ENCODE peak calls at places on chromosome 15, in nine cellular contexts. N is GM03348; W is NCI-H2081 treated with DMSO at 0.1 percent for 48 hours; O is RCC 7860; Q is non-pigmented ciliary epithelial cell; R is stomach; B is activated CD4-positive, alpha-beta T cell treated with anti-CD3 and anti-CD28 coated beads, Interleukin-2, amount 10 ng/mL, durations not matched to agents 7 days and 5 days; T is kidney glomerular epithelial cell; A is T follicular helper cell. G is an unnamed sample.

GRCh38 chr15:94972314-94972713 is 741.0 kb downstream of the MCTP2 start:
- DNase-seq in N (peak; percentile 13), W (no peak), O (peak; percentile 23), Q (peak; percentile 6), R (no peak), B (no peak), T (peak; percentile 92), A (no peak), G (peak; percentile 12)

GRCh38 chr15:62777657-62778056 is 264.9 kb upstream of the TPM1 start:
- DNase-seq in N (peak; percentile 33), W (no peak), O (peak; percentile 52), Q (no peak), R (no peak), B (no peak), T (peak; percentile 57), A (no peak), G (no peak)

GRCh38 chr15:45254405-45255293 is 2.6 kb downstream of the SLC28A2 start:
- DNase-seq in N (peak; percentile 22), W (no peak), O (peak; percentile 48), Q (no peak), R (no peak), B (no peak), T (peak; percentile 33), A (no peak), G (peak; percentile 32)

GRCh38 chr15:52042051-52042851 is 23.2 kb downstream of the MAPK6 start:
- DNase-seq in N (no peak), W (no peak), O (no peak), Q (no peak), R (no peak), B (no peak), T (no peak), A (no peak), G (no peak)

GRCh38 chr15:97156739-97157265 is 803.7 kb upstream of the ARRDC4 start:
- DNase-seq in N (no peak), W (no peak), O (no peak), Q (no peak), R (no peak), B (no peak), T (no peak), A (no peak), G (no peak)

GRCh38 chr15:90087454-90088154 is 14.7 kb downstream of the IDH2 start:
- DNase-seq in N (peak; percentile 51), W (no peak), O (no peak), Q (no peak), R (no peak), B (peak; percentile 38), T (no peak), A (no peak), G (no peak)

GRCh38 chr15:39153718-39154117 is 427.2 kb upstream of the THBS1 start:
- DNase-seq in N (no peak), W (no peak), O (peak; percentile 43), Q (no peak), R (no peak), B (no peak), T (no peak), A (no peak), G (peak; percentile 30)

GRCh38 chr15:66224946-66225345 is 28.6 kb downstream of the MEGF11 start:
- DNase-seq in N (no peak), W (no peak), O (no peak), Q (no peak), R (peak; percentile 28), B (no peak), T (no peak), A (no peak), G (no peak)

GRCh38 chr15:101091080-101092017 is 160.5 kb downstream of the CHSY1 start:
- DNase-seq in N (peak; percentile 56), W (no peak), O (no peak), Q (peak; percentile 24), R (no peak), B (no peak), T (no peak), A (no peak), G (no peak)

GRCh38 chr15:95262866-95263564 is 1031.7 kb downstream of the MCTP2 start:
- DNase-seq in N (peak; percentile 29), W (no peak), O (no peak), Q (no peak), R (no peak), B (no peak), T (no peak), A (no peak), G (no peak)

GRCh38 chr15:97977734-97978133 is 17.2 kb downstream of the ARRDC4 start:
- DNase-seq in N (no peak), W (no peak), O (no peak), Q (no peak), R (peak; percentile 53), B (no peak), T (no peak), A (no peak), G (no peak)

GRCh38 chr15:69885182-69886041 is 212.3 kb downstream of the TLE3 start:
- DNase-seq in N (no peak), W (no peak), O (no peak), Q (no peak), R (no peak), B (no peak), T (no peak), A (no peak), G (no peak)

GRCh38 chr15:95994418-95994817 is 336.1 kb upstream of the NR2F2 start:
- DNase-seq in N (peak; percentile 15), W (no peak), O (no peak), Q (no peak), R (no peak), B (no peak), T (no peak), A (no peak), G (no peak)

GRCh38 chr15:100168787-100169186 is 173.0 kb downstream of the ADAMTS17 start:
- DNase-seq in N (no peak), W (no peak), O (no peak), Q (no peak), R (no peak), B (no peak), T (no peak), A (no peak), G (no peak)

GRCh38 chr15:99430881-99431401 is 134.8 kb upstream of the MEF2A start:
- DNase-seq in N (no peak), W (no peak), O (no peak), Q (no peak), R (no peak), B (no peak), T (no peak), A (no peak), G (no peak)

GRCh38 chr15:82805994-82806406 is at the start of gene FSD2:
- DNase-seq in N (no peak), W (no peak), O (peak; percentile 71), Q (no peak), R (no peak), B (no peak), T (no peak), A (no peak), G (no peak)

GRCh38 chr15:78000089-78000926 is 77.2 kb downstream of the TBC1D2B start:
- DNase-seq in N (peak; percentile 25), W (no peak), O (no peak), Q (no peak), R (peak; percentile 97), B (peak; percentile 86), T (peak; percentile 38), A (peak; percentile 78), G (peak; percentile 88)

GRCh38 chr15:42068601-42069000 is 25.8 kb downstream of the PLA2G4D start:
- DNase-seq in N (no peak), W (no peak), O (no peak), Q (no peak), R (peak; percentile 22), B (no peak), T (no peak), A (no peak), G (no peak)

GRCh38 chr15:63133786-63134185 is 12.1 kb downstream of the LACTB start:
- DNase-seq in N (peak; percentile 48), W (no peak), O (no peak), Q (no peak), R (no peak), B (no peak), T (no peak), A (no peak), G (no peak)

GRCh38 chr15:94744080-94744793 is 512.9 kb downstream of the MCTP2 start:
- DNase-seq in N (no peak), W (no peak), O (no peak), Q (no peak), R (no peak), B (no peak), T (no peak), A (no peak), G (no peak)

GRCh38 chr15:92333709-92334108 is 60.0 kb upstream of the ST8SIA2 start:
- DNase-seq in N (no peak), W (no peak), O (no peak), Q (no peak), R (no peak), B (no peak), T (no peak), A (no peak), G (no peak)

GRCh38 chr15:88863412-88863811 is 31.9 kb downstream of the HAPLN3 start:
- DNase-seq in N (no peak), W (no peak), O (no peak), Q (no peak), R (no peak), B (no peak), T (no peak), A (no peak), G (no peak)

GRCh38 chr15:67859331-67859946 is 19.6 kb upstream of the RNU6-1 start:
- DNase-seq in N (no peak), W (no peak), O (no peak), Q (no peak), R (no peak), B (no peak), T (no peak), A (no peak), G (no peak)

GRCh38 chr15:73571346-73571745 is 61.8 kb downstream of the NPTN start:
- DNase-seq in N (no peak), W (peak; percentile 18), O (no peak), Q (no peak), R (no peak), B (no peak), T (peak; percentile 88), A (no peak), G (no peak)

GRCh38 chr15:65032823-65033537 is 3.5 kb upstream of the MTFMT start:
- DNase-seq in N (peak; percentile 66), W (no peak), O (peak; percentile 81), Q (no peak), R (peak; percentile 68), B (peak; percentile 35), T (peak; percentile 75), A (peak; percentile 10), G (peak; percentile 88)

GRCh38 chr15:70308011-70308761 is 210.5 kb upstream of the TLE3 start:
- DNase-seq in N (no peak), W (no peak), O (no peak), Q (no peak), R (no peak), B (no peak), T (no peak), A (no peak), G (no peak)

GRCh38 chr15:67980171-67980570 is 73.9 kb upstream of the PIAS1 start:
- DNase-seq in N (no peak), W (no peak), O (no peak), Q (no peak), R (no peak), B (no peak), T (no peak), A (no peak), G (no peak)

GRCh38 chr15:89199734-89200133 is 21.6 kb downstream of the RLBP1 start:
- DNase-seq in N (no peak), W (no peak), O (no peak), Q (no peak), R (no peak), B (no peak), T (no peak), A (no peak), G (no peak)

GRCh38 chr15:78203346-78204225 is 30.8 kb downstream of the ACSBG1 start:
- DNase-seq in N (no peak), W (no peak), O (no peak), Q (no peak), R (peak; percentile 21), B (peak; percentile 3), T (no peak), A (no peak), G (peak; percentile 2)

GRCh38 chr15:63473999-63474809 is 30.2 kb upstream of the USP3 start:
- DNase-seq in N (no peak), W (no peak), O (peak; percentile 92), Q (no peak), R (peak; percentile 75), B (peak; percentile 41), T (peak; percentile 95), A (peak; percentile 28), G (peak; percentile 88)

GRCh38 chr15:52301265-52301847 is 5.8 kb upstream of the MYO5C start:
- DNase-seq in N (no peak), W (no peak), O (no peak), Q (no peak), R (no peak), B (no peak), T (no peak), A (no peak), G (no peak)

G was measured in hepatocyte.